ENCODE peak calls at places on chromosome 12, in six cellular contexts. One of them, this sample, is unnamed.

GRCh38 chr12:93966516-93967133 is 181.8 kb upstream of the PLXNC1 start:
- DNase-seq in mucosa of gallbladder: no peak
- DNase-seq in endodermal cell: no peak
- DNase-seq in HT1080: no peak
- DNase-seq in ovary: no peak
- DNase-seq in ureter: no peak
- DNase-seq in this sample: no peak

GRCh38 chr12:48817957-48818830 is at the start of gene CACNB3:
- DNase-seq in mucosa of gallbladder: peak
- DNase-seq in endodermal cell: peak
- DNase-seq in HT1080: peak
- DNase-seq in ovary: peak
- DNase-seq in ureter: peak
- DNase-seq in this sample: no peak

GRCh38 chr12:76470028-76470939 is 89.3 kb downstream of the OSBPL8 start:
- DNase-seq in mucosa of gallbladder: no peak
- DNase-seq in endodermal cell: no peak
- DNase-seq in HT1080: peak
- DNase-seq in ovary: no peak
- DNase-seq in ureter: no peak
- DNase-seq in this sample: no peak

GRCh38 chr12:108306014-108306501 is 33.1 kb downstream of the CMKLR1 start:
- DNase-seq in mucosa of gallbladder: no peak
- DNase-seq in endodermal cell: no peak
- DNase-seq in HT1080: peak
- DNase-seq in ovary: no peak
- DNase-seq in ureter: no peak
- DNase-seq in this sample: no peak

GRCh38 chr12:93753285-93753684 is 76.1 kb downstream of the CRADD start:
- DNase-seq in mucosa of gallbladder: no peak
- DNase-seq in endodermal cell: no peak
- DNase-seq in HT1080: no peak
- DNase-seq in ovary: no peak
- DNase-seq in ureter: no peak
- DNase-seq in this sample: no peak

GRCh38 chr12:43444940-43445564 is 107.0 kb downstream of the ADAMTS20 start:
- DNase-seq in mucosa of gallbladder: peak
- DNase-seq in endodermal cell: peak
- DNase-seq in HT1080: peak
- DNase-seq in ovary: no peak
- DNase-seq in ureter: no peak
- DNase-seq in this sample: peak

GRCh38 chr12:96194901-96195844 is 998 bp downstream of the ELK3 start:
- DNase-seq in mucosa of gallbladder: peak
- DNase-seq in endodermal cell: peak
- DNase-seq in HT1080: peak
- DNase-seq in ovary: peak
- DNase-seq in ureter: peak
- DNase-seq in this sample: peak

GRCh38 chr12:5537771-5538170 is 105.9 kb downstream of the NTF3 start:
- DNase-seq in mucosa of gallbladder: no peak
- DNase-seq in endodermal cell: peak
- DNase-seq in HT1080: no peak
- DNase-seq in ovary: no peak
- DNase-seq in ureter: no peak
- DNase-seq in this sample: no peak

GRCh38 chr12:29152223-29152868 is 3.3 kb downstream of the FAR2 start:
- DNase-seq in mucosa of gallbladder: no peak
- DNase-seq in endodermal cell: no peak
- DNase-seq in HT1080: no peak
- DNase-seq in ovary: no peak
- DNase-seq in ureter: no peak
- DNase-seq in this sample: no peak

GRCh38 chr12:52903285-52903854 is 1.5 kb downstream of the KRT8 start:
- DNase-seq in mucosa of gallbladder: peak
- DNase-seq in endodermal cell: peak
- DNase-seq in HT1080: peak
- DNase-seq in ovary: peak
- DNase-seq in ureter: peak
- DNase-seq in this sample: no peak

GRCh38 chr12:94297876-94298520 is 149.6 kb downstream of the PLXNC1 start:
- DNase-seq in mucosa of gallbladder: no peak
- DNase-seq in endodermal cell: no peak
- DNase-seq in HT1080: no peak
- DNase-seq in ovary: no peak
- DNase-seq in ureter: no peak
- DNase-seq in this sample: no peak

GRCh38 chr12:125873031-125873430 is 807.8 kb downstream of the AACS start:
- DNase-seq in mucosa of gallbladder: no peak
- DNase-seq in endodermal cell: no peak
- DNase-seq in HT1080: peak
- DNase-seq in ovary: no peak
- DNase-seq in ureter: no peak
- DNase-seq in this sample: no peak

GRCh38 chr12:50734409-50735263 is 29.3 kb upstream of the ATF1 start:
- DNase-seq in mucosa of gallbladder: no peak
- DNase-seq in endodermal cell: peak
- DNase-seq in HT1080: peak
- DNase-seq in ovary: no peak
- DNase-seq in ureter: no peak
- DNase-seq in this sample: peak

This sample was measured in HCT116.